ENCODE peak calls at places on chromosomes 2 and 18, in ten cellular contexts. One of them, this sample, is unnamed.

GRCh38 chr2:63047534-63048281 is 2.9 kb upstream of the OTX1 start:
- DNase-seq in H9: peak; percentile 71
- DNase-seq in NCI-H1694 treated with DMSO at 0.1 percent for 48 hours: no peak
- DNase-seq in lung microvascular endothelial cell: no peak
- DNase-seq in A172: no peak
- DNase-seq in amygdala: no peak
- DNase-seq in CD8-positive, alpha-beta T cell: no peak
- DNase-seq in activated naive CD8-positive, alpha-beta T cell treated with anti-CD3 and anti-CD28 coated beads, Interleukin-2, amount 50 U/mL, for 24 hours: peak; percentile 24
- DNase-seq in ascending aorta: no peak
- DNase-seq in AG10803: no peak
- DNase-seq in this sample: peak; percentile 72

GRCh38 chr2:28400921-28401320 is 8.3 kb downstream of the FOSL2 start:
- DNase-seq in H9: no peak
- DNase-seq in AG10803: no peak
- DNase-seq in A172: no peak
- DNase-seq in NCI-H1694 treated with DMSO at 0.1 percent for 48 hours: no peak
- DNase-seq in lung microvascular endothelial cell: no peak
- DNase-seq in amygdala: no peak
- DNase-seq in CD8-positive, alpha-beta T cell: no peak
- DNase-seq in ascending aorta: no peak
- DNase-seq in activated naive CD8-positive, alpha-beta T cell treated with anti-CD3 and anti-CD28 coated beads, Interleukin-2, amount 50 U/mL, for 24 hours: no peak
- DNase-seq in this sample: no peak

GRCh38 chr2:53460347-53460746 is 307.3 kb upstream of the CHAC2 start:
- DNase-seq in NCI-H1694 treated with DMSO at 0.1 percent for 48 hours: peak; percentile 23
- DNase-seq in AG10803: no peak
- DNase-seq in A172: peak; percentile 79
- DNase-seq in activated naive CD8-positive, alpha-beta T cell treated with anti-CD3 and anti-CD28 coated beads, Interleukin-2, amount 50 U/mL, for 24 hours: no peak
- DNase-seq in lung microvascular endothelial cell: no peak
- DNase-seq in CD8-positive, alpha-beta T cell: no peak
- DNase-seq in ascending aorta: no peak
- DNase-seq in H9: no peak
- DNase-seq in amygdala: no peak
- DNase-seq in this sample: no peak

GRCh38 chr2:43082878-43083261 is 143.5 kb downstream of the ZFP36L2 start:
- DNase-seq in NCI-H1694 treated with DMSO at 0.1 percent for 48 hours: no peak
- DNase-seq in CD8-positive, alpha-beta T cell: no peak
- DNase-seq in A172: no peak
- DNase-seq in lung microvascular endothelial cell: no peak
- DNase-seq in activated naive CD8-positive, alpha-beta T cell treated with anti-CD3 and anti-CD28 coated beads, Interleukin-2, amount 50 U/mL, for 24 hours: no peak
- DNase-seq in H9: no peak
- DNase-seq in ascending aorta: no peak
- DNase-seq in amygdala: no peak
- DNase-seq in AG10803: no peak
- DNase-seq in this sample: no peak

GRCh38 chr2:100599566-100599965 is 36.8 kb downstream of the PDCL3 start:
- DNase-seq in A172: no peak
- DNase-seq in H9: no peak
- DNase-seq in ascending aorta: no peak
- DNase-seq in activated naive CD8-positive, alpha-beta T cell treated with anti-CD3 and anti-CD28 coated beads, Interleukin-2, amount 50 U/mL, for 24 hours: no peak
- DNase-seq in AG10803: no peak
- DNase-seq in lung microvascular endothelial cell: peak; percentile 23
- DNase-seq in CD8-positive, alpha-beta T cell: no peak
- DNase-seq in amygdala: no peak
- DNase-seq in NCI-H1694 treated with DMSO at 0.1 percent for 48 hours: no peak
- DNase-seq in this sample: no peak

GRCh38 chr18:48800479-48800876 is 150.3 kb downstream of the SMAD7 start:
- DNase-seq in A172: no peak
- DNase-seq in AG10803: no peak
- DNase-seq in amygdala: no peak
- DNase-seq in lung microvascular endothelial cell: no peak
- DNase-seq in CD8-positive, alpha-beta T cell: no peak
- DNase-seq in H9: peak; percentile 5
- DNase-seq in ascending aorta: no peak
- DNase-seq in activated naive CD8-positive, alpha-beta T cell treated with anti-CD3 and anti-CD28 coated beads, Interleukin-2, amount 50 U/mL, for 24 hours: no peak
- DNase-seq in NCI-H1694 treated with DMSO at 0.1 percent for 48 hours: no peak
- DNase-seq in this sample: peak; percentile 6

GRCh38 chr18:79470547-79470946 is 74.8 kb downstream of the NFATC1 start:
- DNase-seq in CD8-positive, alpha-beta T cell: no peak
- DNase-seq in lung microvascular endothelial cell: no peak
- DNase-seq in A172: no peak
- DNase-seq in H9: no peak
- DNase-seq in activated naive CD8-positive, alpha-beta T cell treated with anti-CD3 and anti-CD28 coated beads, Interleukin-2, amount 50 U/mL, for 24 hours: peak; percentile 29
- DNase-seq in ascending aorta: no peak
- DNase-seq in amygdala: no peak
- DNase-seq in AG10803: no peak
- DNase-seq in NCI-H1694 treated with DMSO at 0.1 percent for 48 hours: no peak
- DNase-seq in this sample: no peak

GRCh38 chr2:30679416-30680088 is 127.7 kb downstream of the CAPN13 start:
- DNase-seq in ascending aorta: no peak
- DNase-seq in lung microvascular endothelial cell: peak; percentile 22
- DNase-seq in NCI-H1694 treated with DMSO at 0.1 percent for 48 hours: no peak
- DNase-seq in activated naive CD8-positive, alpha-beta T cell treated with anti-CD3 and anti-CD28 coated beads, Interleukin-2, amount 50 U/mL, for 24 hours: no peak
- DNase-seq in AG10803: peak; percentile 73
- DNase-seq in amygdala: peak; percentile 86
- DNase-seq in A172: no peak
- DNase-seq in CD8-positive, alpha-beta T cell: no peak
- DNase-seq in H9: no peak
- DNase-seq in this sample: no peak

This sample was measured in ecto neural progenitor cell.